ENCODE peak calls at places on chromosomes 3 and 15, in six cellular contexts. U is iPS DF 19.7, D is dorsolateral prefrontal cortex, I is mammary epithelial cell, E is AG09309, F is GM13977. Q is an unnamed sample.

GRCh38 chr3:54698059-54698458 is 229.8 kb downstream of the LRTM1 start:
- DNase-seq in U (no peak), D (no peak), I (no peak), F (no peak), E (no peak), Q (no peak)

GRCh38 chr15:60283936-60284335 is 113.8 kb downstream of the ANXA2 start:
- DNase-seq in U (no peak), F (no peak), E (no peak), D (no peak), I (peak; percentile 41), Q (no peak)

GRCh38 chr3:143314291-143315093 is 194.9 kb downstream of the CHST2 start:
- DNase-seq in D (no peak), U (no peak), F (no peak), E (peak; percentile 29), I (no peak), Q (no peak)

GRCh38 chr3:187105700-187106099 is 33.6 kb downstream of the RPL39L start:
- DNase-seq in I (no peak), F (no peak), E (no peak), D (no peak), U (no peak), Q (no peak)

GRCh38 chr15:99467861-99468460 is 97.8 kb upstream of the MEF2A start:
- DNase-seq in F (no peak), U (no peak), I (peak; percentile 27), E (no peak), D (no peak), Q (no peak)

GRCh38 chr3:129651316-129652202 is 45.1 kb upstream of the PLXND1 start:
- DNase-seq in D (peak; percentile 59), E (peak; percentile 92), F (no peak), I (peak; percentile 79), U (no peak), Q (no peak)

GRCh38 chr3:14832975-14833722 is 14.4 kb downstream of the FGD5 start:
- DNase-seq in U (no peak), D (no peak), F (no peak), E (no peak), I (no peak), Q (no peak)

GRCh38 chr3:187027531-187027936 is 97.2 kb downstream of the ST6GAL1 start:
- DNase-seq in F (no peak), D (no peak), U (no peak), E (no peak), I (no peak), Q (peak; percentile 96)

GRCh38 chr3:150917941-150918340 is 12.7 kb upstream of the MINDY4B start:
- DNase-seq in D (no peak), F (no peak), I (no peak), E (no peak), U (no peak), Q (no peak)